ENCODE peak calls at places on chromosomes 5 and 9, in eight cellular contexts. G, Y, J, H, C, Z, S and T are unnamed samples.

GRCh38 chr9:134838651-134839431 is 41.8 kb upstream of the FCN2 start:
- DNase-seq in S (no peak), J (no peak), G (no peak), C (no peak), Z (no peak), H (no peak), Y (peak), T (no peak)

GRCh38 chr5:148541054-148541835 is 113.1 kb downstream of the HTR4 start:
- DNase-seq in Z (no peak), H (no peak), S (no peak), G (no peak), Y (no peak), J (no peak), C (no peak), T (no peak)

GRCh38 chr9:120876842-120877240 is at the start of gene PHF19:
- DNase-seq in S (no peak), Y (peak), G (no peak), C (no peak), Z (no peak), H (peak), J (no peak), T (no peak)

GRCh38 chr5:141969783-141970741 is 1.2 kb downstream of the RNF14 start:
- DNase-seq in S (no peak), Z (no peak), C (no peak), J (no peak), Y (no peak), H (peak), G (no peak), T (no peak)

GRCh38 chr5:61120534-61120933 is 41.7 kb downstream of the SMIM15 start:
- DNase-seq in G (no peak), C (no peak), S (no peak), J (no peak), H (peak), Y (no peak), Z (no peak), T (no peak)

GRCh38 chr9:109499631-109500120 is 1.6 kb upstream of the PTPN3 start:
- DNase-seq in Z (no peak), C (no peak), Y (peak), S (no peak), H (no peak), J (no peak), G (peak), T (no peak)

GRCh38 chr9:694499-695154 is 146.9 kb upstream of the DMRT1 start:
- DNase-seq in C (no peak), Z (peak), Y (peak), J (no peak), G (no peak), S (peak), H (peak), T (peak)

GRCh38 chr5:126808619-126809018 is 31.7 kb downstream of the LMNB1 start:
- DNase-seq in Z (no peak), S (no peak), Y (no peak), G (peak), H (peak), C (no peak), J (no peak), T (no peak)

GRCh38 chr9:131734165-131734610 is 5.7 kb downstream of the RAPGEF1 start:
- DNase-seq in G (no peak), J (peak), C (no peak), Y (peak), S (no peak), H (no peak), Z (no peak), T (no peak)

GRCh38 chr5:112793201-112793600 is 55.5 kb downstream of the APC start:
- DNase-seq in G (no peak), H (no peak), S (no peak), Z (no peak), Y (no peak), J (no peak), C (no peak), T (no peak)

GRCh38 chr5:57412010-57412409 is 70.6 kb downstream of the ACTBL2 start:
- DNase-seq in S (no peak), H (peak), Y (no peak), Z (no peak), G (no peak), C (no peak), J (no peak), T (no peak)

GRCh38 chr5:179504191-179504590 is 46.2 kb upstream of the RUFY1 start:
- DNase-seq in H (no peak), G (no peak), Z (peak), S (no peak), J (no peak), C (no peak), Y (no peak), T (no peak)

GRCh38 chr9:83062011-83062652 is 810 bp downstream of the RASEF start:
- DNase-seq in C (peak), H (no peak), S (no peak), J (no peak), Z (no peak), G (no peak), Y (no peak), T (no peak)

GRCh38 chr5:150163547-150164059 is 3.0 kb upstream of the CDX1 start:
- DNase-seq in S (no peak), Z (no peak), G (no peak), J (no peak), C (no peak), H (no peak), Y (peak), T (no peak)

GRCh38 chr5:3199941-3200340 is 395.7 kb upstream of the IRX1 start:
- DNase-seq in J (no peak), G (no peak), C (no peak), Y (no peak), Z (no peak), H (no peak), S (no peak), T (no peak)

GRCh38 chr5:95738069-95738468 is 6.9 kb downstream of the RHOBTB3 start:
- DNase-seq in S (no peak), Y (no peak), J (no peak), G (no peak), C (no peak), Z (no peak), H (no peak), T (no peak)

GRCh38 chr5:128534729-128535128 is 3.3 kb downstream of the FBN2 start:
- DNase-seq in Z (no peak), S (no peak), J (no peak), Y (no peak), H (peak), G (no peak), C (no peak), T (no peak)

GRCh38 chr9:82363666-82364065 is 375.1 kb downstream of the SPATA31D1 start:
- DNase-seq in S (no peak), C (no peak), G (no peak), J (no peak), Z (no peak), H (no peak), Y (no peak), T (no peak)